ENCODE peak calls at places on chromosomes 5 and 9, in five cellular contexts. D is cardiac muscle cell, Y is Peyer's patch, A is fibroblast of lung, C is AG04450. F is an unnamed sample.

GRCh38 chr9:120235081-120235480 is 344.9 kb downstream of the CDK5RAP2 start:
- DNase-seq in D (no peak), Y (no peak), A (no peak), C (no peak), F (no peak)

GRCh38 chr5:159106569-159107282 is 7.0 kb upstream of the EBF1 start:
- DNase-seq in D (peak), Y (peak), A (peak), C (no peak), F (peak)

GRCh38 chr9:110287289-110287680 is 31.0 kb upstream of the TXN start:
- DNase-seq in D (no peak), Y (no peak), A (no peak), C (no peak), F (no peak)

GRCh38 chr5:177421046-177421798 is 5.3 kb upstream of the GRK6 start:
- DNase-seq in D (no peak), Y (no peak), A (no peak), C (no peak), F (no peak)

GRCh38 chr5:39224196-39224754 is 4.9 kb upstream of the FYB1 start:
- DNase-seq in D (peak), Y (no peak), A (peak), C (no peak), F (no peak)

GRCh38 chr5:164326219-164326618 is 820.8 kb downstream of the MAT2B start:
- DNase-seq in D (no peak), Y (no peak), A (no peak), C (no peak), F (no peak)

GRCh38 chr5:3261081-3261480 is 334.6 kb upstream of the IRX1 start:
- DNase-seq in D (no peak), Y (no peak), A (no peak), C (no peak), F (no peak)

GRCh38 chr9:94894111-94894699 is 167.7 kb downstream of the AOPEP start:
- DNase-seq in D (no peak), Y (no peak), A (peak), C (no peak), F (no peak)

GRCh38 chr5:16350816-16351215 is 114.8 kb downstream of the ZNF622 start:
- DNase-seq in D (no peak), Y (no peak), A (no peak), C (no peak), F (no peak)

GRCh38 chr9:35903049-35903448 is 3.0 kb upstream of the HRCT1 start:
- DNase-seq in D (peak), Y (no peak), A (peak), C (no peak), F (no peak)

GRCh38 chr9:530681-531080 is 310.8 kb upstream of the DMRT1 start:
- DNase-seq in D (peak), Y (no peak), A (no peak), C (no peak), F (no peak)

GRCh38 chr9:534886-535285 is 306.6 kb upstream of the DMRT1 start:
- DNase-seq in D (no peak), Y (no peak), A (no peak), C (no peak), F (peak)

GRCh38 chr9:536597-537511 is 304.6 kb upstream of the DMRT1 start:
- DNase-seq in D (no peak), Y (no peak), A (no peak), C (no peak), F (no peak)

GRCh38 chr9:532707-533106 is 308.8 kb upstream of the DMRT1 start:
- DNase-seq in D (no peak), Y (no peak), A (no peak), C (no peak), F (no peak)

GRCh38 chr9:535356-535755 is 306.1 kb upstream of the DMRT1 start:
- DNase-seq in D (no peak), Y (no peak), A (no peak), C (no peak), F (no peak)
- H3K27ac ChIP-seq in D (peak), Y (peak), A (no peak), C (no peak), F (peak)

DNA sequence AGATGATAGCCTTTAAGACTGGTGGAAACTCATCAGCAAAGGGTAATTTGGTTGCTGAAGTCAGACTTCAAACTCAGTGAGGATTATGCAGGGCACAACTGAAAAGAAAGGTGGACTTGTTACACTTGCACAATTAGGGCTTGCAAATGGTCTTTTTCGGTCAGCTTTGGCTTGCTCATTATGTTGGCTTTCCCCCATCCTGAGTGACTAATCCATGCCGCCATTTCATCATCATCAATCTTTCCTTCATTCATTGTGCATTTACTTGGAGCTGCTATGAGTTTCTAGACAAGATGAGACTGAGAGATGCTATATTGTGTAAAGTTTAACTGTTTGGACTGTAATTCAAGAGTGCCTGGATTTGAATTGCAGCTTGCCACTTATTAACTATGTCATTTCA is 134.8 kb upstream of the PPP1R2B start:
- DNase-seq in D (no peak), Y (no peak), A (no peak), C (no peak), F (no peak)
- H3K27ac ChIP-seq in D (no peak), Y (no peak), A (no peak), C (no peak), F (no peak)

GRCh38 chr5:181220178-181220515 is 2.9 kb upstream of the TRIM41 start:
- DNase-seq in D (no peak), Y (no peak), A (no peak), C (no peak), F (no peak)

GRCh38 chr5:181219262-181220177 is 3.6 kb upstream of the TRIM41 start:
- DNase-seq in D (no peak), Y (no peak), A (no peak), C (no peak), F (no peak)

GRCh38 chr5:181222630-181223040 is 446 bp upstream of the TRIM41 start:
- DNase-seq in D (no peak), Y (no peak), A (peak), C (no peak), F (no peak)

GRCh38 chr5:181221792-181222629 is 1.1 kb upstream of the TRIM41 start:
- DNase-seq in D (peak), Y (peak), A (peak), C (peak), F (no peak)

GRCh38 chr5:181221105-181221791 is 1.8 kb upstream of the TRIM41 start:
- DNase-seq in D (no peak), Y (no peak), A (no peak), C (no peak), F (no peak)
- H3K27ac ChIP-seq in D (peak), Y (peak), A (no peak), C (no peak), F (no peak)

DNA sequence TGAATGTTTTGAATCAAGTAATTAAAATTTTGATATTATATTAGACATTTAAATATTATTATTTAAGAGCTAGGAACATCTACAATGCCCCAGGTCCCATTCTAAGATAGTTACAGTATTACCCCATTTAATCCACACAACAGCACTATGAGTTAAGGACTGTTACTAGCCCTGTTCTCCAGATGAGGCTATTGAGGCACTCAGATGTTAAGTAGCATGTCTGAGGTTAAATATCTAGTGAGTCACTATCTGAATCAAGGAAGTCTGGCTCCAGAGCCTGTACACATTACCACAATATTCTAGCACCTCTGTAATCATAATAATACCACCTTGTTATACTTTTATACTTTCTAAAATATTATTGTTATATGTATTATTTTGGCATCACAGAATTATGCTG is 304.6 kb downstream of the PDE4D start:
- DNase-seq in D (peak), Y (no peak), A (peak), C (no peak), F (no peak)
- H3K27ac ChIP-seq in D (no peak), Y (no peak), A (no peak), C (no peak), F (no peak)

DNA sequence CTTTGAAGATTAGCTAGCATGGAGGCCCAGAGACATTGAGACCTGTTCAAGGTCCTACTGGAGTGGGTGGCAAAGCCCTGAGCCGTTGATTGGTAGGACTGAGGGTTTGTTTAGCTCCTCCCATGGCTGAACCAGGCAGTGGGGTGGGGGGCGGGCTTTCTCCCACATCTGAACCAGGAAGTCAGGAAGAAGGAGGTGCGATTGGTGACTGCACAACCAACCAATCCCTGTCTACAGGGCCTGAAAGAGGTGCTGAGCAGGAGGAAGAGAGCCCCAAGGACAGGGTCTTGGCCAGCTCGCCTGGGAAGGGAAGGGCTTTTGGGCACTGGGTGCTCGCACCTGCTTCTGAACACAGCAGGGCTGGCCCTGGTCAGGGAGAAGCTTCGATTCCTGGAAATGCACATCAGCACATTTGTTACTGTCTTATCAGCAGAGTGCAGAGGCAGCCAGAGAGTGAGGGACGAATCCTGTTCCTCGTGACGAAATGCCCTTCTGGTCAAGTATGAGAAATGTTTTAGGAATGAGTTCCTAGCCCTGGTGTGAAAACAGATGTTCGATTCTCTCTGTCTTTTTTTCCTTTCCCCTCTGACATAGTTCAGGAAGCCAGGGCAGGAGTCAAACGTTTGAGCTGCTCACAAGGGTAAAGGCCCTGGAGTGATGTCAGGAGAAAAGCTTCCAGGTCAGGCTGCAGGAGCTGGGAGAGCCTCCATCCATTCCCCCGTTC is 294.8 kb upstream of the KLF4 start:
- DNase-seq in D (peak), Y (no peak), A (peak), C (peak), F (no peak)
- H3K27ac ChIP-seq in D (no peak), Y (no peak), A (peak), C (peak), F (no peak)

GRCh38 chr9:93077367-93077766 is 18.6 kb upstream of the CARD19 start:
- DNase-seq in D (no peak), Y (no peak), A (no peak), C (no peak), F (no peak)

GRCh38 chr9:93079371-93079770 is 16.6 kb upstream of the CARD19 start:
- DNase-seq in D (no peak), Y (no peak), A (no peak), C (no peak), F (no peak)

GRCh38 chr9:93077811-93078210 is 18.2 kb upstream of the CARD19 start:
- DNase-seq in D (no peak), Y (no peak), A (no peak), C (no peak), F (no peak)

GRCh38 chr9:93076792-93077128 is 18.3 kb downstream of the SUSD3 start:
- DNase-seq in D (no peak), Y (no peak), A (no peak), C (no peak), F (no peak)

GRCh38 chr9:93076101-93076791 is 17.7 kb downstream of the SUSD3 start:
- DNase-seq in D (no peak), Y (no peak), A (no peak), C (no peak), F (no peak)
- H3K27ac ChIP-seq in D (no peak), Y (no peak), A (no peak), C (no peak), F (no peak)

DNA sequence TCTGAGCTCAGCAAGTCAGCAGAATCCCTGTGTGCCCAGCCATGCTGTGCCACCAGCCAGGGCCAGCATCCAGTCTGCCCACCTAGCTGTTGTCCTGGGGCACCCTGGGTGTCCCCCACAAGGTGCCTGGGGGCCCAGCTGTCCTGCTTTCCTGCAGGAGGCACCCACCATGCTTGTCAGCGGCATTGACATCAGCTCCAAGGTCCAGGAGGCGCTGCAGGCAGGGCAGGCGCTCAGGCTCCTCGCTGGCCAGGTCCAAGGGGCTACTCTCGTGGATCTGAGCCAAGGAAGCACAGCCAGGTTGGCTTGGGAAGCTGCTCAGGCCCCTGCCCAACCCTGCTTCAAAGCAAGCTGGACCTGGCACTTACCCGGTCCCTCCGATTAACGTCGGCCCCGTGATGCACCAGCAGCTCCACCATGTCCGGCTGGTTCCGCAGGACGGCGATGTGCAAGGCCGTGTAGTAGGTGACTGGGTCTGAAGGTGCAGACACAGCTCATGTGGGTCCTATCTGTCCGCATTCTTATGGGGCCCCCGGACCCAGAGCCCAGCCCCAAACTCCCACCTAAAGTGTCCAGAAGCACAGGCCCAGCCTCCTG is 2.8 kb downstream of the ASB6 start:
- DNase-seq in D (no peak), Y (no peak), A (no peak), C (no peak), F (no peak)
- H3K27ac ChIP-seq in D (no peak), Y (no peak), A (no peak), C (peak), F (no peak)

DNA sequence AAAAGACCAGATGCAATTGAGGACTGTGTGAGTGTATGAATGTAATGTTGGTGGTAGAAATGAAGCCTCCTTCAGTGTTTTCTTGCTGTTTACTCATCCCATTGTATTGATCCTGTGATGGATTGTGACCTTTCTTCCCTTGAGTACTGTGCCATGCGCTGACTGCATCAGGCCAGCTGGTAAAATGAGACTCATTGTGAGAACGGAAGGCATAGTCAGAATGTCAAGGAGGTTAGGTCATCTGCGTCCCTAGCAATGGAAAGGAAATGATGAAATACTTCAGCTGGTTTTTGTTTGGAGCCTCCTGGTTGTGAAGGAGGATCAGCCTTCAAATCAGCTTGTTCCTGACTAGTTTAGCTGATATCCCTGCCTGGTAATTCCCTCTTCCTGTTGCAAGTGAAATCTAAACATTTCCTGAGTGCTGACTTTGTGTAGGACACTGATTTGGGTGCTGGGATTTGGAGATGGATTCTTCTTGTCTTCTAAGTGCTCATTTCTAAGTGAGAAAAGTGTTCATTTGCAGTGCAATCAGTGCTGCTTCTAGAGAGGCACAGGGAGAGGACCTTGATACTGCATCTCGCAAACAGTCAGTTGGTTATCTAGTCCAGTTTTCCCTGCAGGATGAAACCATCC is 35.5 kb downstream of the TNFSF8 start:
- DNase-seq in D (peak), Y (no peak), A (peak), C (peak), F (no peak)
- H3K27ac ChIP-seq in D (no peak), Y (peak), A (peak), C (peak), F (no peak)

DNA sequence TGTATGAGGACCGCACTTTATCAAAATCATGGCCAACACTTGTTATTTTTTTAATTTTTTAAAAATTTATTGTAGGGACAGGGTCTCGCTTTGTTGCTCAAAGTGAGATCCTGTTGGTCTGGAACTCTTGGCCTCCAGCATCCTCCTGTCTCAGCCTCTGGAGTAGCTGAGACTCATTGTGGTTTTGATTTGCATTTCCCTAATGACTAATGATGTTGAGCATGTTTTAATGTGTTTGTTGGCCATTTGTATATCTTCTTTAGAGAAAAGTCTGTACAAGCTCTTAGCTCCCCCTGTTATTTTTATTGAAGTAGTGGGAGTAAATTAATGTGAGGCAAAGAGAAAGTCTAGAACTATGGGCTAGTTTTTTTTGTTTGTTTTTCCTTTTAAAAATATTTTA is 1.6 kb upstream of the RPS6 start:
- DNase-seq in D (no peak), Y (no peak), A (no peak), C (no peak), F (no peak)
- H3K27ac ChIP-seq in D (no peak), Y (no peak), A (no peak), C (no peak), F (no peak)

GRCh38 chr5:157312492-157312891 is 46.6 kb downstream of the CYFIP2 start:
- DNase-seq in D (peak), Y (peak), A (peak), C (no peak), F (no peak)
- H3K27ac ChIP-seq in D (no peak), Y (no peak), A (no peak), C (no peak), F (no peak)